ENCODE peak calls at places on chromosomes 11 and 22, in four cellular contexts. W is H54, G is mesothelial cell of epicardium, S is glutamatergic neuron. E is an unnamed sample.

GRCh38 chr11:95140397-95141030 is 50.9 kb downstream of the ENDOD1 start:
- DNase-seq in S (no peak), W (no peak), G (no peak), E (no peak)

GRCh38 chr11:128501576-128502549 is 85.5 kb downstream of the ETS1 start:
- DNase-seq in S (no peak), G (no peak), W (no peak), E (no peak)

GRCh38 chr11:117898059-117898458 is 21.6 kb upstream of the FXYD6 start:
- DNase-seq in G (no peak), W (no peak), S (no peak), E (no peak)

GRCh38 chr22:45911601-45912271 is 65.2 kb downstream of the WNT7B start:
- DNase-seq in S (no peak), W (no peak), G (no peak), E (no peak)

GRCh38 chr22:37378642-37379058 is 48.6 kb downstream of the ELFN2 start:
- DNase-seq in S (no peak), G (no peak), W (peak), E (no peak)

GRCh38 chr11:12725863-12726666 is 51.8 kb downstream of the TEAD1 start:
- DNase-seq in G (no peak), W (peak), S (no peak), E (no peak)

GRCh38 chr11:83072689-83073242 is 1.1 kb upstream of the RAB30 start:
- DNase-seq in S (peak), G (no peak), W (no peak), E (no peak)

GRCh38 chr11:27204527-27204926 is 158.5 kb downstream of the CCDC34 start:
- DNase-seq in S (peak), G (no peak), W (no peak), E (no peak)

GRCh38 chr11:62324738-62325556 is 12.3 kb upstream of the ASRGL1 start:
- DNase-seq in W (peak), G (no peak), S (peak), E (no peak)

GRCh38 chr11:1014276-1014675 is 22.2 kb downstream of the MUC6 start:
- DNase-seq in W (no peak), G (no peak), S (no peak), E (no peak)

GRCh38 chr11:13859986-13860385 is 102.5 kb upstream of the SPON1 start:
- DNase-seq in S (no peak), G (no peak), W (no peak), E (no peak)

GRCh38 chr11:17640493-17641164 is 78.7 kb upstream of the MYOD1 start:
- DNase-seq in S (no peak), G (no peak), W (no peak), E (no peak)

GRCh38 chr11:394034-394857 is at the start of gene PKP3:
- DNase-seq in S (no peak), G (no peak), W (peak), E (no peak)

E was measured in thoracic aorta.